ENCODE peak calls at places on chromosome 14, in eight cellular contexts. U is AG04450, F is stomach, Y is lower leg skin, J is fibroblast of lung, S is tibial nerve, T is BJ, Q is left ventricle myocardium inferior. O is an unnamed sample.

GRCh38 chr14:29741909-29742401 is 185.7 kb downstream of the PRKD1 start:
- DNase-seq in J (peak), Y (no peak), U (no peak), Q (no peak), F (no peak), S (peak), T (no peak), O (no peak)

GRCh38 chr14:45253754-45254300 is 825 bp upstream of the MIS18BP1 start:
- DNase-seq in U (no peak), Q (peak), J (no peak), T (no peak), F (no peak), S (no peak), Y (peak), O (no peak)

GRCh38 chr14:106318700-106319099 is 792.3 kb downstream of the TMEM121 start:
- DNase-seq in Q (no peak), Y (no peak), U (no peak), S (no peak), F (no peak), J (no peak), T (no peak), O (no peak)

GRCh38 chr14:38481939-38482678 is 226.2 kb upstream of the CLEC14A start:
- DNase-seq in U (no peak), J (peak), Y (no peak), S (no peak), T (peak), F (no peak), Q (no peak), O (peak)

GRCh38 chr14:106657460-106657859 is 1131.1 kb downstream of the TMEM121 start:
- DNase-seq in Y (no peak), Q (no peak), J (no peak), F (no peak), S (no peak), U (no peak), T (no peak), O (no peak)

GRCh38 chr14:76768201-76768656 is 7.0 kb downstream of the VASH1 start:
- DNase-seq in J (no peak), F (peak), Y (peak), S (peak), Q (peak), U (no peak), T (no peak), O (no peak)

GRCh38 chr14:68884031-68885030 is 91.5 kb upstream of the ZFP36L1 start:
- DNase-seq in U (peak), Q (peak), Y (no peak), F (no peak), T (peak), S (no peak), J (peak), O (peak)

GRCh38 chr14:34250959-34251358 is 211.1 kb downstream of the SPTSSA start:
- DNase-seq in Q (no peak), F (no peak), U (no peak), S (no peak), T (no peak), Y (no peak), J (no peak), O (no peak)

GRCh38 chr14:55052259-55052930 is 948 bp downstream of the MAPK1IP1L start:
- DNase-seq in F (no peak), S (no peak), T (no peak), U (no peak), J (peak), Y (no peak), Q (no peak), O (no peak)

GRCh38 chr14:64409509-64409908 is 21.4 kb downstream of the MTHFD1 start:
- DNase-seq in Y (no peak), T (no peak), Q (no peak), F (no peak), S (no peak), J (no peak), U (no peak), O (no peak)

GRCh38 chr14:34707722-34708121 is 6.7 kb downstream of the CFL2 start:
- DNase-seq in U (no peak), T (no peak), Q (no peak), F (no peak), S (no peak), J (no peak), Y (no peak), O (no peak)

GRCh38 chr14:88322505-88323085 is 474 bp downstream of the KCNK10 start:
- DNase-seq in F (no peak), J (no peak), S (no peak), T (no peak), Y (no peak), U (no peak), Q (no peak), O (no peak)

GRCh38 chr14:32512813-32513212 is 183.7 kb downstream of the AKAP6 start:
- DNase-seq in J (no peak), U (no peak), Q (no peak), F (no peak), T (no peak), Y (no peak), S (no peak), O (no peak)

GRCh38 chr14:70392676-70393075 is 24.2 kb downstream of the SYNJ2BP start:
- DNase-seq in Y (no peak), S (no peak), T (no peak), F (no peak), J (peak), Q (no peak), U (no peak), O (no peak)

GRCh38 chr14:80055226-80055625 is 156.1 kb downstream of the DIO2 start:
- DNase-seq in Y (no peak), S (no peak), U (no peak), Q (no peak), T (no peak), F (no peak), J (no peak), O (no peak)

GRCh38 chr14:106845286-106846087 is 1319.1 kb downstream of the TMEM121 start:
- DNase-seq in U (no peak), J (no peak), Q (no peak), F (peak), Y (no peak), S (no peak), T (no peak), O (no peak)

GRCh38 chr14:59328410-59328809 is 136.8 kb downstream of the GPR135 start:
- DNase-seq in Q (no peak), F (no peak), T (no peak), Y (no peak), U (no peak), S (no peak), J (no peak), O (no peak)

DNA sequence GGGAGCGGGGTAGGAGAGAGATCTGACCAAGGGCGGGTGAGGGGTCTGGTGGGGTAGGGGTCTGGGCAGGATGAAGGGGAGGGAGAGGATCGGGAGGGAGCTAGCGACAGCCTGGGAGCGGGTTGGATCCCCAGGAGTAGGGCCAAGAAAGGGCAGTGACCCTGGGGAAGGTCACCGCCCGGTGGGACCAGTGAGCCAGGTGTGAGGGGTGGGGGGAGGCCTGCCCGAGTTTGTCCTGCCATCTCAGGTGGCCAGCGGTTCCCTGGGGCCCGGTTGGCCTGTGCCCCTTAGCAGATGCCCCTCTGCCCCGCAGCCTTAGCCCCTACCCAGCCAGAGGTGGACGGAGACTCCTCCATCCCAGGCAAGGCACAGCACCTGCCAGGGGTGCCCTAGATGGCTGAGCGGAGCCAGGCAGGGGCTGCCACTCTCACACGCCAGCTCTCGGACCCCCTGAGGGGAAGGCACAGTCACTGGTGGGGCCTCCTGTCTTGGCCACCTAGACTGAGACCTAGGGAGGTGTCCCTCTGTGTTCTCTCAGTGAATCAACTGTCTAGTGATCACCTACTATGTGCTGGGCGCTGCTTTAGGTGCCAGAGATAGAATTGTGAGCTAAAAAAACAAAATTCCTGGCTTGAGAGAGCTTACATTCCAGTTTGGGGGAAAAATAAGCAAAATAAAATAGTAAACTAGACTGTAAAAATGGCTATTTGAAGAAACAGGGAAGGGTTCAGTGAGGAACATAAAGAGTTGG is 631 bp upstream of the TTC7B start:
- DNase-seq in U (no peak), T (no peak), Q (no peak), J (no peak), S (no peak), Y (no peak), F (no peak), O (no peak)
- TF ChIP-seq CTCF in U (no peak), T (no peak), Q (no peak), J (no peak), S (no peak), Y (no peak), F (no peak), O (no peak)

DNA sequence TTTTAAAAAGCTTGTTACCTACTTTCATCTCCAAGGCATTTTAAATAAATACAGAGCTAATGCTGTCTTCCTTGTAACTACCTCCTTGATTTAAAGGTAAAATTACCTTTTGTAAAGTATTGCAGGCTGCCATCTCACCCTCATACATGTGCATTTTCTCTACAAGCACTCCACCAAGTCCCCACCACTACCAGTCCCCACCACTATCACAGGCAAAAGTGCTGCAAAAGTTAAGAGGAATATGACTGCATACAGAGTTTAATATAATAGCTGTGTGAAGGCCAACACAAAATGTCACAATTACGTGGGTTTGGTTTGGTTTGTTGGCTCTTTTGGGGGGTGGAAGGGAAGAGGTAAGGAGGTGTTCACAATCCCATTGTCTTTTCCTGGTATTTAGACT is 9.6 kb downstream of the SIX1 start:
- DNase-seq in F (no peak), T (no peak), S (no peak), Q (no peak), U (no peak), J (no peak), Y (no peak), O (no peak)
- H3K4me3 ChIP-seq in F (no peak), T (no peak), S (no peak), Q (no peak), U (no peak), J (no peak), Y (no peak), O (no peak)

DNA sequence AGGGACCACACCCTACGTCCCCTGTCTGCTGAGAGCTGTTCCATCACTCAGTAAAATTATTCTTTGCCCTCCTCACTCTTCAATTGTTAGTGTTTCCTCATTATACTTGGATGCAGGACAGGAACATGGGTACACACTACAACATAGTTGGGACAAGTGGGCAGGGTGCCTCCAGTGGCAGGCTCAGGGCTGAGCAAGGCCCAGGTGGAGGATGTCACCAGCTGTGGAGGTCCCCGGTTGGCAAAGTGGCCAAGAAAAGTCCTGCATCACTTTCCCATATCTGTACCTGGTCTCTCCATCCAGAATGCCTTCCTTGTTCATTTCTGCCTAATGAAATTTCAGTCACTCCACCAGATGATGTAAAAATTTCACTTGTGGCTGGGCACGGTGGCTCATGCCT is 72.7 kb upstream of the PPP4R3A start:
- DNase-seq in J (no peak), Q (no peak), S (no peak), T (no peak), F (no peak), U (no peak), Y (no peak), O (no peak)
- TF ChIP-seq CTCF in J (no peak), Q (no peak), S (no peak), T (no peak), F (no peak), U (no peak), Y (no peak), O (no peak)

DNA sequence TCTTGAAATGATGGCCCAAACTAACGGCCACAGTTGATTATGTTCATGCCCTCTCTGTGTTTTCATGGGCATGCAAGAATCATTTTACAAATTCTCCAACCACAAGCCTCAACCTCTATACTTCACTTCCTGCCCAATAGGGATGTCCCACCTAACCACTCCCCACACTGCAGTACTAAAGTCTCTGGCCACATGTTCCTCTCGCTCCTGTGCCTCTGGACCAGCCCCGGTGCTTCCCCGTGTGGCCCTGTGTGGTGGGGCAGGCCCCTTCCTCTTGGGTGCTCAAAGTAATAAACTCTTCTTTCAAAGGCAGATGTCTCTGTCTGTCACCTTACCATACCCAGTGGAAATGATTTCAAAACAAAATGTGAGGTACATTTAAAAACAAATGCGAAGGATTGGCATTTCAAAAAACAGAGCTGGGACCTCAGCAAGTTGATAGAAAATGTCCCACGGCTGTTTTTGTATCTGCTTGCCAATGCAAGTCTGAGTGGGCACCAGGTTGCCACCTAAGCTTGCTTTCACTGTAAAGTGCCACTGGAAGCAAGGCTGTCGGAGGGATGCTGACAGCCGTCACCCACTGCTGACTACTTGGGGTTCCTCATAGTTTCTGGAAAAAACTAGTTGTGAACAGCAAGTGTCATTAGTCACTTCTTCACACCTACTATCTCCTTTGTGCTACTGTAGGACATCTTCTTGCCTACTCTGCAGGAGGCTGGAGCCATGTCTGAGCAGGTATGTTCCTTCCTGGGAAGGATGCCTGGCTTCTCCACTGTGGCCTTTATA is 8.2 kb upstream of the SERPINA11 start:
- DNase-seq in T (no peak), J (no peak), F (no peak), Y (peak), Q (no peak), S (no peak), U (no peak), O (no peak)
- H3K4me3 ChIP-seq in T (no peak), J (no peak), F (no peak), Y (no peak), Q (no peak), S (no peak), U (no peak), O (no peak)

DNA sequence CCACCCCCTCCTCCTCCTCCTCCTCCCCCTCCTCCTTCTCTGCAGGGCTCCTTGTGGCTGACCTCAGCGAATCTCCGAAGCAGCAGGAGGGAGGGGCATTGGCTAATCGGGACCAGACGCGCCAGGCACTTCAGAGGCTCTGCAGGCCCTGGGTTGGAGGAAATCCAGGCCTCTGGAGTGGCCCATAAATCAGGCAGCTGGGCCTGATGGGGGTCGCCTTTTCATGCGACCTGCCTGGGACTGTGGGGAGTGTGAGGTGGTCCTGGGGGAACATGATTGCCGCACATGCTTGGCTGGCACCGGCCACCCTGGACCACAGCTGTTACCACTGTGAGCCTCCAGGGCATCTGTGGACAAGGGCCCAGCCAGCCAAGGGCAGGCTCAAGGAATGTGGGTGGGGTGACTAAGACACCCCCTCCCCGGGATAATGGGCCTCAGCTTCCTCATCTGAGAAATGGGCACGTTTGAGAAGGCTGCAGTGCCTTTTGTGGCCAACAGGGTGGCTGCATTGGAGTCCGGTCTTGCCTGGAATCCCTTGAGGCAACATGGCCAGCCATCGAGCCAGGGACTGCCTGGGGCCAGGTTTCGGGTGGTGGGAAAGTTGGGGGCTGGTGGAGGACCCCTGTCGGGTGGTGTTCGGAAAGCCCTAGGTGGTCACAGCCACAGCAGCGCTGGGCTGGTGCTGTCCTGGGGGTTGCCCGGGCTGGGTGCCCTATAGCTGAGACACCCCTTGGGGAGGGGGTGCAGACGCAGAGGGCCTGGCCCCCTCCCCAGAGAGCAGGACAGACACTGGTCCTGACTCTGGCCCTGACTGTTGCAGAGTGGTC is 12.0 kb downstream of the KIF26A start:
- DNase-seq in Q (no peak), Y (no peak), T (peak), S (no peak), U (no peak), F (no peak), J (peak), O (peak)
- TF ChIP-seq CTCF in Q (no peak), Y (no peak), T (peak), S (no peak), U (peak), F (no peak), J (peak), O (peak)

DNA sequence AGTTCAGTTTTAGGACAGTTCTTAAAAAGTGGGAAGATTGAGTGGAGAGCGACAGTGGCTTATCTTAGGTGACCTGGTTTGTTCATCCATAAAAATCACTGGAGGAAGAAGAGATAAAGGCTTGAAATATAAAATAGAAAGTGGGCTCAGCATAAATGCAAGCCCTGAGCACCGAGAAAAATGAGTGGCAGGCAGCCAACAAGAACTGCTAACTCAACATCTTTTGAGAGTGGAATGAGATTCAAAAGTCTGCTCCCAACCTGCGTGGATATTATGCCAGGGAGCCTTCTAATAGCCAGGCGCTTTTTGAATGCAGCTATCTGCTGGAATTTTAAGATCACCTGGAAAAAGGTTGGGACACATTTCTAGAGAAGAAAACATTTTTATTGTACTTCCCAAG is 666.5 kb downstream of the FLRT2 start:
- DNase-seq in F (no peak), J (peak), T (no peak), Y (no peak), U (no peak), S (no peak), Q (no peak), O (no peak)
- H3K4me3 ChIP-seq in F (no peak), J (no peak), T (no peak), Y (no peak), U (no peak), S (no peak), Q (no peak), O (no peak)

DNA sequence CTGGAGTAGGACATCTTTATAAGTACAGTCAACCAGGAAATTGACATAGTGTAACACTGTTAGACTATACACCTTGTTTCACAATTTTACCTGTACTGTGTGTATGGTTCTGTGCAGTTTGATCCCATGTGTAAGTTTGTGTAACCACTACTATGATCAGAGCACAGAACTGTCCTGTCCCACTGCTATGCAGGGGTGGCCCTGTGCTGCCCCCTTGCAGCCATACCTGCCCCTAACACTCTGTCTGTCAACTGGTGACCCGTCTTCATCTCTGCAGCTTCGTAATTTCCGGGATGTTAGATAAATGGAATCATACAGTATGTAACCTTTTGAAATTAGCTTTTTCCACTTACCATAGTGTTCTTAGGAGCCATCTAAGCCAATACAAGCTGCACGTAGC is 58.7 kb upstream of the RD3L start:
- DNase-seq in F (no peak), S (no peak), T (no peak), J (no peak), Q (no peak), U (no peak), Y (no peak), O (no peak)
- TF ChIP-seq CTCF in F (no peak), S (no peak), T (peak), J (no peak), Q (peak), U (no peak), Y (no peak), O (peak)

DNA sequence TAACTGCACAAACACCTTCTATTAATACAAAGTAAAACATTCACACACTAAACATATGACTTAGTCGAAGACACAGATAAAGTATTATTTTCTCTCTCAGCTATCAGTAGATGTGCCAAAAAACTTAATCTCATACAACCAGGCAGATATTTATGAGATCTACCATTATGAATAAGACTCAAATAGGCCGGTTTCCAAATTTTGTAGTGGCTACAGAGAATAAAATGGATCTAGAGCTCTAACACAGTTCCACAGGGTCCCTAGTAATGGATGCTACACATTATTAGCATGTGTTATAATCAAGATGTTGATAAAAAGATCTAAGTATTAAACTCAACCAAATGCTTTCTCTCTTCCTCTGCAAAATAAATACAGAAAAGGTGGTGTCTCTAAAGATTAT is 10.4 kb downstream of the SAV1 start:
- DNase-seq in S (no peak), T (no peak), J (no peak), F (no peak), Q (no peak), Y (no peak), U (no peak), O (no peak)
- H3K4me3 ChIP-seq in S (no peak), T (no peak), J (peak), F (no peak), Q (peak), Y (no peak), U (no peak), O (no peak)

GRCh38 chr14:101665478-101666078 is 95.9 kb upstream of the PPP2R5C start:
- DNase-seq in T (no peak), Q (no peak), J (peak), S (no peak), F (no peak), U (peak), Y (no peak), O (peak)
- TF ChIP-seq CTCF in T (peak), Q (peak), J (peak), S (no peak), F (no peak), U (peak), Y (no peak), O (peak)

O was measured in HFF-Myc.